ENCODE peak calls at places on chromosome 3, in nine cellular contexts. K, F, Y, V, N, J, I, A and O are unnamed samples.

GRCh38 chr3:100825574-100825973 is 116.3 kb downstream of the TFG start:
- DNase-seq in N (no peak), I (no peak), Y (peak; percentile 41), F (no peak), A (no peak), V (no peak), J (peak; percentile 60), K (no peak), O (no peak)

GRCh38 chr3:77259701-77260100 is 219.8 kb downstream of the ROBO2 start:
- DNase-seq in Y (no peak), J (no peak), A (no peak), K (no peak), I (no peak), N (no peak), V (no peak), F (no peak), O (no peak)

GRCh38 chr3:28348286-28348636 is 260 bp upstream of the ZCWPW2 start:
- DNase-seq in Y (peak; percentile 96), F (no peak), K (no peak), I (no peak), A (no peak), V (peak; percentile 92), N (peak; percentile 50), J (no peak), O (no peak)

GRCh38 chr3:160314949-160315348 is 84.1 kb downstream of the IFT80 start:
- DNase-seq in Y (no peak), K (no peak), F (no peak), V (no peak), I (no peak), J (no peak), A (no peak), N (no peak), O (no peak)

GRCh38 chr3:129793356-129793755 is 100.2 kb downstream of the TMCC1 start:
- DNase-seq in I (no peak), Y (peak; percentile 58), J (peak; percentile 7), K (no peak), V (no peak), A (no peak), F (no peak), N (no peak), O (no peak)

GRCh38 chr3:169495569-169495968 is 167.9 kb downstream of the MECOM start:
- DNase-seq in Y (no peak), A (no peak), I (no peak), K (no peak), J (no peak), N (no peak), V (no peak), F (no peak), O (no peak)

GRCh38 chr3:108441081-108441507 is 69.3 kb downstream of the MYH15 start:
- DNase-seq in N (no peak), A (no peak), K (no peak), F (no peak), J (no peak), Y (no peak), V (no peak), I (no peak), O (no peak)

GRCh38 chr3:12994357-12994606 is 78.9 kb downstream of the IQSEC1 start:
- DNase-seq in V (no peak), N (no peak), Y (no peak), J (no peak), F (no peak), I (peak; percentile 61), K (peak; percentile 37), A (peak; percentile 71), O (no peak)

GRCh38 chr3:45042162-45042561 is 16.1 kb downstream of the CLEC3B start:
- DNase-seq in V (no peak), J (no peak), K (no peak), A (no peak), F (no peak), Y (no peak), N (no peak), I (no peak), O (no peak)

GRCh38 chr3:50171540-50172301 is 16.6 kb downstream of the SEMA3F start:
- DNase-seq in V (no peak), Y (no peak), I (no peak), A (no peak), N (no peak), F (no peak), K (no peak), J (no peak), O (no peak)

GRCh38 chr3:175121225-175121624 is 262.1 kb downstream of the NAALADL2 start:
- DNase-seq in A (no peak), I (no peak), V (no peak), J (no peak), K (no peak), Y (no peak), N (no peak), F (no peak), O (no peak)

GRCh38 chr3:177679568-177680441 is 482.5 kb upstream of the TBL1XR1 start:
- DNase-seq in J (peak; percentile 77), F (no peak), V (peak; percentile 53), N (no peak), Y (peak; percentile 59), A (no peak), I (peak; percentile 31), K (no peak), O (no peak)

GRCh38 chr3:79154861-79155260 is 612.9 kb downstream of the ROBO1 start:
- DNase-seq in K (no peak), V (no peak), J (no peak), Y (no peak), N (no peak), A (no peak), F (no peak), I (no peak), O (no peak)

GRCh38 chr3:45553469-45553974 is 41.0 kb upstream of the LIMD1 start:
- DNase-seq in J (peak; percentile 57), K (no peak), A (peak; percentile 68), V (peak; percentile 39), Y (peak; percentile 53), F (no peak), I (peak; percentile 47), N (no peak), O (no peak)

GRCh38 chr3:71724584-71725278 is 471 bp downstream of the EIF4E3 start:
- DNase-seq in F (peak; percentile 31), J (no peak), Y (no peak), A (peak; percentile 38), N (no peak), K (peak; percentile 7), I (peak; percentile 46), V (peak; percentile 7), O (peak; percentile 46)

GRCh38 chr3:50297384-50297775 is 1.8 kb downstream of the HYAL3 start:
- DNase-seq in V (no peak), I (no peak), K (no peak), N (no peak), A (no peak), F (no peak), J (no peak), Y (no peak), O (no peak)

GRCh38 chr3:140092883-140093536 is 158.0 kb downstream of the CLSTN2 start:
- DNase-seq in F (no peak), V (no peak), Y (no peak), K (no peak), J (no peak), A (no peak), I (no peak), N (no peak), O (no peak)

GRCh38 chr3:98994128-98994762 is 92.8 kb upstream of the DCBLD2 start:
- DNase-seq in K (no peak), A (no peak), F (no peak), N (no peak), I (no peak), J (peak; percentile 87), Y (peak; percentile 85), V (peak; percentile 36), O (no peak)

DNA sequence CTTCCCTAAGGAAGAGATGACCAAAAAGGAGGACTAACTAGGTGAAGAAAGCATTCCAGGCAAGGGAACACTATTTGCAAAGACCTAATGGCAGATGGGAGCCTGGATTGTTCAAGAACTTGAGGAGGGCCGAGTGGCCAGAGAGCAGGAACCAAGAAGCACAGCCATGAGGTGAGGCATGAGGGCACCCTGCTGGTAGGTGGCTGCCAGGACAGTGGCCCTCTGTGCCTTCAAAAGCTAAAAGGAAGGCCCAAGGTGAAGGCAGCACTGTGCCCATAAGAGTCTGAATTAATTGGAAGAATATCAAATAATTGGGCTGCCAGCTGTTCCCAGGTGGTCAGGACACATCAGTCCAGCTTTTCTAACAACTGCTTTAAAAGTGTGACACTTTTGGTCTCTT is 27.9 kb upstream of the CTDSPL start:
- DNase-seq in A (no peak), J (no peak), V (no peak), N (no peak), K (no peak), Y (no peak), F (no peak), I (no peak), O (no peak)
- TF ChIP-seq CTCF in A (peak; percentile 37), J (peak; percentile 19), V (no peak), N (no peak), K (no peak), Y (peak; percentile 6), F (no peak), I (no peak), O (no peak)

GRCh38 chr3:183503738-183504137 is 51.8 kb downstream of the KLHL6 start:
- DNase-seq in N (no peak), I (no peak), J (no peak), A (no peak), K (no peak), Y (no peak), V (no peak), F (no peak), O (no peak)
- TF ChIP-seq CTCF in N (no peak), I (no peak), J (no peak), A (no peak), K (no peak), Y (no peak), V (no peak), F (no peak), O (no peak)

GRCh38 chr3:65024148-65024547 is 336.3 kb upstream of the ADAMTS9 start:
- DNase-seq in A (no peak), N (no peak), I (no peak), J (no peak), K (no peak), V (no peak), F (no peak), Y (no peak), O (no peak)
- TF ChIP-seq CTCF in A (no peak), N (no peak), I (no peak), J (no peak), K (no peak), V (no peak), F (no peak), Y (peak; percentile 6), O (no peak)

GRCh38 chr3:48400824-48401433 is 28.9 kb downstream of the FBXW12 start:
- DNase-seq in N (no peak), V (peak; percentile 28), Y (peak; percentile 73), J (peak; percentile 74), A (peak; percentile 57), K (peak; percentile 73), I (peak; percentile 48), F (peak; percentile 64), O (peak; percentile 24)
- TF ChIP-seq CTCF in N (peak; percentile 77), V (peak; percentile 60), Y (peak; percentile 77), J (peak; percentile 88), A (peak; percentile 73), K (peak; percentile 94), I (peak; percentile 75), F (peak; percentile 87), O (peak; percentile 41)